ENCODE peak calls at places on chromosomes 12 and 14, in seven cellular contexts. P, U, V, H, E, M and Y are unnamed samples.

GRCh38 chr14:89176090-89176757 is 240.8 kb downstream of the FOXN3 start:
- DNase-seq in U (no peak), P (no peak), M (no peak), E (no peak), H (no peak), V (peak), Y (no peak)

GRCh38 chr12:27592548-27592947 is 68.5 kb downstream of the PPFIBP1 start:
- DNase-seq in V (peak), M (no peak), E (no peak), H (peak), P (no peak), U (no peak), Y (no peak)

GRCh38 chr12:28351414-28351813 is 161.2 kb downstream of the CCDC91 start:
- DNase-seq in V (no peak), U (no peak), P (no peak), H (no peak), E (no peak), M (no peak), Y (no peak)

GRCh38 chr12:27999521-27999920 is 27.0 kb upstream of the PTHLH start:
- DNase-seq in U (no peak), V (no peak), P (no peak), M (no peak), H (peak), E (peak), Y (no peak)

GRCh38 chr12:59076611-59077010 is 156.3 kb upstream of the LRIG3 start:
- DNase-seq in H (no peak), V (no peak), P (no peak), E (no peak), M (no peak), U (no peak), Y (no peak)

GRCh38 chr14:58944226-58944769 is 244.2 kb upstream of the DAAM1 start:
- DNase-seq in U (no peak), E (no peak), H (no peak), M (no peak), P (no peak), V (peak), Y (peak)

GRCh38 chr12:19964549-19964948 is 403.8 kb upstream of the PDE3A start:
- DNase-seq in H (no peak), V (no peak), P (no peak), M (no peak), E (no peak), U (no peak), Y (no peak)

GRCh38 chr12:113658030-113658655 is 186.5 kb upstream of the LHX5 start:
- DNase-seq in H (peak), U (no peak), V (no peak), P (no peak), E (no peak), M (no peak), Y (no peak)

GRCh38 chr12:120538281-120539156 is 4.4 kb downstream of the RNF10 start:
- DNase-seq in V (no peak), H (peak), E (no peak), P (peak), M (no peak), U (peak), Y (no peak)

GRCh38 chr12:54526800-54527630 is 22.4 kb upstream of the PDE1B start:
- DNase-seq in E (no peak), U (peak), M (no peak), H (peak), P (no peak), V (peak), Y (peak)

GRCh38 chr12:67534671-67535070 is 113.9 kb upstream of the DYRK2 start:
- DNase-seq in U (no peak), H (peak), E (peak), P (no peak), V (no peak), M (no peak), Y (no peak)

GRCh38 chr14:103920981-103921854 is 7.0 kb upstream of the TDRD9 start:
- DNase-seq in V (peak), H (peak), P (peak), U (peak), E (peak), M (peak), Y (peak)

GRCh38 chr12:47282206-47282605 is 202.4 kb upstream of the AMIGO2 start:
- DNase-seq in H (peak), P (no peak), E (peak), U (no peak), V (no peak), M (no peak), Y (no peak)

GRCh38 chr14:92143309-92143708 is 21.5 kb downstream of the CPSF2 start:
- DNase-seq in V (no peak), E (no peak), P (no peak), U (no peak), H (no peak), M (no peak), Y (no peak)

GRCh38 chr14:61174395-61175386 is 106.4 kb downstream of the TMEM30B start:
- DNase-seq in U (no peak), M (no peak), H (peak), E (peak), P (no peak), V (no peak), Y (peak)

GRCh38 chr12:59085680-59086079 is 165.4 kb upstream of the LRIG3 start:
- DNase-seq in V (no peak), M (no peak), P (peak), H (peak), U (no peak), E (no peak), Y (no peak)

GRCh38 chr14:85122690-85123089 is 407.3 kb upstream of the FLRT2 start:
- DNase-seq in V (no peak), P (no peak), E (peak), M (no peak), U (no peak), H (peak), Y (no peak)

GRCh38 chr14:62592877-62593276 is 452.4 kb downstream of the KCNH5 start:
- DNase-seq in H (peak), V (no peak), M (no peak), E (no peak), P (no peak), U (no peak), Y (no peak)

GRCh38 chr12:54977155-54977554 is 7.4 kb downstream of the TESPA1 start:
- DNase-seq in V (no peak), M (no peak), H (peak), U (no peak), P (no peak), E (peak), Y (no peak)

GRCh38 chr14:65413739-65414045 is 1.2 kb downstream of the FUT8 start:
- DNase-seq in V (no peak), E (no peak), H (no peak), P (no peak), M (no peak), U (no peak), Y (no peak)

GRCh38 chr14:65226824-65227604 is 124.7 kb upstream of the MAX start:
- DNase-seq in E (no peak), U (no peak), V (peak), M (no peak), P (no peak), H (peak), Y (no peak)

GRCh38 chr12:88185988-88186387 is 43.9 kb downstream of the TMTC3 start:
- DNase-seq in V (peak), E (peak), P (no peak), U (no peak), M (no peak), H (peak), Y (no peak)

GRCh38 chr12:62050785-62051184 is 209.4 kb upstream of the USP15 start:
- DNase-seq in U (no peak), H (no peak), V (no peak), P (no peak), E (no peak), M (no peak), Y (no peak)

GRCh38 chr12:56545023-56545604 is 23.5 kb downstream of the RBMS2 start:
- DNase-seq in P (no peak), E (no peak), U (no peak), V (no peak), M (no peak), H (no peak), Y (no peak)

GRCh38 chr14:61193471-61193870 is 87.7 kb downstream of the TMEM30B start:
- DNase-seq in V (no peak), U (no peak), M (no peak), E (no peak), H (no peak), P (no peak), Y (no peak)

GRCh38 chr12:1498199-1498740 is 96.1 kb downstream of the FBXL14 start:
- DNase-seq in E (no peak), P (no peak), U (no peak), M (no peak), H (no peak), V (no peak), Y (no peak)

GRCh38 chr14:90781344-90781761 is 34.9 kb downstream of the TTC7B start:
- DNase-seq in H (peak), E (peak), V (no peak), P (no peak), M (no peak), U (no peak), Y (no peak)

GRCh38 chr14:33862261-33862802 is 88.5 kb downstream of the EGLN3 start:
- DNase-seq in E (no peak), V (no peak), U (no peak), H (no peak), P (no peak), M (no peak), Y (no peak)

GRCh38 chr12:113874999-113875561 is 91.0 kb downstream of the RBM19 start:
- DNase-seq in H (peak), M (no peak), E (peak), V (no peak), U (no peak), P (no peak), Y (no peak)

GRCh38 chr14:72451081-72451972 is 442.6 kb downstream of the DPF3 start:
- DNase-seq in M (no peak), V (no peak), P (no peak), U (no peak), E (no peak), H (no peak), Y (no peak)

GRCh38 chr12:122023339-122024131 is 1.9 kb downstream of the BCL7A start:
- DNase-seq in E (peak), H (peak), P (peak), M (no peak), U (peak), V (peak), Y (peak)

GRCh38 chr12:108905725-108906124 is 25.8 kb downstream of the DAO start:
- DNase-seq in E (no peak), V (no peak), H (no peak), M (no peak), P (no peak), U (peak), Y (no peak)
- H3K4me3 ChIP-seq in E (no peak), V (no peak), H (no peak), M (no peak), P (no peak), U (no peak), Y (no peak)

GRCh38 chr12:13179159-13180074 is 17.1 kb upstream of the EMP1 start:
- DNase-seq in P (peak), H (peak), U (peak), E (no peak), V (peak), M (no peak), Y (peak)
- H3K4me3 ChIP-seq in P (peak), H (no peak), U (peak), E (no peak), V (no peak), M (no peak), Y (no peak)

GRCh38 chr14:23308721-23309445 is 2.2 kb downstream of the BCL2L2 start:
- DNase-seq in M (no peak), U (no peak), V (no peak), H (no peak), E (no peak), P (no peak), Y (no peak)

GRCh38 chr14:23306113-23306411 is 571 bp upstream of the BCL2L2 start:
- DNase-seq in M (no peak), U (no peak), E (no peak), V (no peak), P (no peak), H (peak), Y (no peak)

GRCh38 chr14:23306412-23307145 is at the start of gene BCL2L2:
- DNase-seq in M (peak), H (peak), U (peak), E (peak), P (peak), V (peak), Y (peak)

GRCh38 chr14:23307146-23307447 is 464 bp downstream of the BCL2L2 start:
- DNase-seq in U (no peak), P (no peak), E (no peak), H (no peak), V (no peak), M (no peak), Y (no peak)

DNA sequence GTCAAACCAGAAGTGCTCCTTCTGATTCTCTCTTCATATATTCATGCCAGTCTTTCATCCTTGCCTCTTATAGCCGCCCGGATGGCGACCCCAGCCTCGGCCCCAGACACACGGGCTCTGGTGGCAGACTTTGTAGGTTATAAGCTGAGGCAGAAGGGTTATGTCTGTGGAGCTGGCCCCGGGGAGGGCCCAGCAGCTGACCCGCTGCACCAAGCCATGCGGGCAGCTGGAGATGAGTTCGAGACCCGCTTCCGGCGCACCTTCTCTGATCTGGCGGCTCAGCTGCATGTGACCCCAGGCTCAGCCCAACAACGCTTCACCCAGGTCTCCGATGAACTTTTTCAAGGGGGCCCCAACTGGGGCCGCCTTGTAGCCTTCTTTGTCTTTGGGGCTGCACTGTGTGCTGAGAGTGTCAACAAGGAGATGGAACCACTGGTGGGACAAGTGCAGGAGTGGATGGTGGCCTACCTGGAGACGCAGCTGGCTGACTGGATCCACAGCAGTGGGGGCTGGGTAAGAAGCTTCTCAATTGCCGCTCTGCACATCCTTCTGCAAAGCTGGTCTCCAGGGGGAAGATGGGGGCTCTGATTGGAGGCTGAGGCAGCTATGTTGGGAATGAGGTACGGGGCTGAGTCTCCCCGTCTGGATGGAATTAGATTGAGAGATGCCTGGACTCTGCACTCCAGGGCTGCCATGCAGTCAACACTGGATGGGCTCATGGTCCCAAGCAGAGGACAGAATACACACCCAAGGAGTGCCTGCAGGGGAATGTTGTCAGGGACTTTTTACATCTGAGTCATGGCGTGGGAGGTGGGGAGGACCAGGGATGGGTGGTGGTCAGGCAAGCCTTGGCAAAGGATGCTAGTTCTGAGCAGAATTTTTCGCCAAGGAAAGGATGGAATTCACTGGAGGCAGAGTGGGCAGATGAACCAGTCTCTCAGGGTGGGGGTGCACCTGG is 1.3 kb downstream of the BCL2L2 start:
- DNase-seq in E (no peak), U (no peak), V (no peak), H (peak), M (no peak), P (no peak), Y (no peak)
- H3K4me3 ChIP-seq in E (peak), U (peak), V (peak), H (peak), M (peak), P (peak), Y (no peak)

DNA sequence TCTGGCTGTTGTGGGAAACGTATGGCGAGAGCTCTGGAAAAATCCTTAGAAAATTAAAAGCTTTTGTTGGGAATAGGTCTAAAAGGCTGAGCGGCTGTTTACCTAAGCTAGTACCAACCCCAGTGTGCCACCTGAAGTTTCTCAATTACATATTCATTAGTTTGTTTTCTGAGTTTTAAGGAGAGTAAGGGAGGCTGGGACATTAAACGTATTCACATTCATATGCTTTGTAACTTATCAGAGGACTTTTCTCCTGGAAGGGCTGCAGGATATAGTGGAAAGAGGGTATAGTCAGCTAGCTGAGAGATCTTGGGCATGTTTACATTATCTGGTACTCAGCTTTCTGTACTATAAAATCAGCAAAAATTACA is 1.5 kb upstream of the PAWR start:
- DNase-seq in P (no peak), E (no peak), V (no peak), H (no peak), M (no peak), U (peak), Y (no peak)
- H3K4me3 ChIP-seq in P (peak), E (peak), V (peak), H (no peak), M (no peak), U (no peak), Y (peak)

GRCh38 chr14:67856806-67857205 is 37.2 kb downstream of the RAD51B start:
- DNase-seq in H (no peak), V (no peak), E (no peak), P (no peak), M (no peak), U (no peak), Y (no peak)
- H3K4me3 ChIP-seq in H (no peak), V (no peak), E (no peak), P (no peak), M (no peak), U (no peak), Y (no peak)